ENCODE peak calls at places on chromosomes 16 and 17, in five cellular contexts. S is uterus, D is testis, G is tibial nerve, Q is transverse colon. U is an unnamed sample.

GRCh38 chr17:83082435-83082834 is 3.0 kb downstream of the METRNL start:
- DNase-seq in D (no peak), Q (no peak), S (no peak), G (no peak), U (no peak)

GRCh38 chr16:88317619-88317977 is 65.2 kb upstream of the ZNF469 start:
- DNase-seq in S (peak; percentile 73), Q (no peak), D (no peak), G (no peak), U (no peak)

GRCh38 chr17:39671651-39672521 is 3.6 kb downstream of the PNMT start:
- DNase-seq in S (no peak), Q (peak; percentile 67), D (peak; percentile 57), G (no peak), U (peak; percentile 57)

GRCh38 chr16:81786868-81787267 is 7.8 kb downstream of the PLCG2 start:
- DNase-seq in Q (no peak), S (no peak), D (no peak), G (no peak), U (no peak)

GRCh38 chr17:77322534-77323412 is 182.0 kb downstream of the SEC14L1 start:
- DNase-seq in D (peak; percentile 71), S (peak; percentile 93), Q (peak; percentile 72), G (peak; percentile 77), U (peak; percentile 53)

GRCh38 chr16:13110124-13110796 is 208.9 kb downstream of the SHISA9 start:
- DNase-seq in S (no peak), G (no peak), Q (no peak), D (no peak), U (peak; percentile 33)

GRCh38 chr17:30864636-30865035 is 32.9 kb downstream of the ATAD5 start:
- DNase-seq in D (no peak), S (no peak), G (no peak), Q (no peak), U (no peak)

GRCh38 chr16:76676356-76676755 is 399.2 kb downstream of the CNTNAP4 start:
- DNase-seq in D (no peak), S (no peak), Q (no peak), G (no peak), U (peak; percentile 18)

GRCh38 chr17:57892146-57892819 is 42.4 kb upstream of the MRPS23 start:
- DNase-seq in S (peak; percentile 84), Q (peak; percentile 91), G (peak; percentile 90), D (peak; percentile 89), U (peak; percentile 91)

GRCh38 chr16:27561216-27561615 is 11.3 kb downstream of the KATNIP start:
- DNase-seq in D (no peak), Q (no peak), G (no peak), S (no peak), U (no peak)

GRCh38 chr17:17109231-17109630 is 67.0 kb downstream of the MPRIP start:
- DNase-seq in G (no peak), S (no peak), D (no peak), Q (peak; percentile 59), U (no peak)

GRCh38 chr16:80719573-80719972 is 84.8 kb downstream of the CDYL2 start:
- DNase-seq in Q (no peak), S (no peak), G (no peak), D (no peak), U (no peak)

GRCh38 chr16:35598696-35599332 is 2139.4 kb downstream of the TP53TG3F start:
- DNase-seq in Q (no peak), D (no peak), S (no peak), G (no peak), U (no peak)

GRCh38 chr17:75313941-75314550 is 24.8 kb upstream of the SLC25A19 start:
- DNase-seq in S (no peak), Q (peak; percentile 42), D (no peak), G (no peak), U (no peak)

GRCh38 chr16:83899272-83899897 is 470 bp downstream of the MLYCD start:
- DNase-seq in Q (peak; percentile 67), D (peak; percentile 49), S (peak; percentile 27), G (no peak), U (peak; percentile 61)

GRCh38 chr16:66695474-66695934 is 1.0 kb downstream of the CMTM4 start:
- DNase-seq in G (no peak), Q (peak; percentile 15), D (no peak), S (no peak), U (no peak)

GRCh38 chr17:76246080-76247066 is 6.1 kb upstream of the RNF157 start:
- DNase-seq in G (no peak), Q (peak; percentile 74), D (no peak), S (no peak), U (no peak)

GRCh38 chr17:29570521-29570920 is 2.0 kb downstream of the TP53I13 start:
- DNase-seq in D (peak; percentile 10), G (no peak), Q (peak; percentile 49), S (no peak), U (no peak)

GRCh38 chr16:84806256-84806889 is 13.4 kb upstream of the CRISPLD2 start:
- DNase-seq in Q (no peak), S (no peak), G (no peak), D (peak; percentile 35), U (no peak)

DNA sequence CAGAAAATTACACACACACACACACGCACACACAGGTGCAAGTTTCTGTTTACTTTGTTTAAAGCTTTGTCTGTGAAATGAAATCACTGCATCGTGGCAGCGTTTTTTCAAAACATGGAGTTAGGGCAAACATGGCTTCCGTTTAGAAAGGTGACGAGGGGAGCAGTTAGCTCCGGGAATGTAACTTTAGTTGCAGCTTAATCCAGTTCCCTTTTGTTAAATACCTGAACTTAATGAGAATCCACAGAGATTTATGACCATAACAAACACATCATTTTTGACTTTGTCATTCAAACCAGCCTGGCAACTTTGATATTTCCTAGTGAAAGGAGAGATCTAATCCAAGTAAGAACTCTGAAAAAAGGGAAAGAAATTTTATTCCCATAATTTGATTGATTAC is 12.1 kb downstream of the HS3ST3A1 start:
- DNase-seq in D (no peak), S (no peak), Q (no peak), G (no peak), U (no peak)
- H3K27ac ChIP-seq in D (no peak overlapping the region), S (no peak overlapping the region), Q (no peak overlapping the region), G (no peak overlapping the region), U (no peak overlapping the region)

GRCh38 chr17:80504671-80505413 is 28.4 kb upstream of the NPTX1 start:
- DNase-seq in Q (no peak), S (no peak), D (no peak), G (no peak), U (no peak)
- TF ChIP-seq POLR2A in Q (no peak), S (no peak), D (no peak), G (no peak), U (no peak)

DNA sequence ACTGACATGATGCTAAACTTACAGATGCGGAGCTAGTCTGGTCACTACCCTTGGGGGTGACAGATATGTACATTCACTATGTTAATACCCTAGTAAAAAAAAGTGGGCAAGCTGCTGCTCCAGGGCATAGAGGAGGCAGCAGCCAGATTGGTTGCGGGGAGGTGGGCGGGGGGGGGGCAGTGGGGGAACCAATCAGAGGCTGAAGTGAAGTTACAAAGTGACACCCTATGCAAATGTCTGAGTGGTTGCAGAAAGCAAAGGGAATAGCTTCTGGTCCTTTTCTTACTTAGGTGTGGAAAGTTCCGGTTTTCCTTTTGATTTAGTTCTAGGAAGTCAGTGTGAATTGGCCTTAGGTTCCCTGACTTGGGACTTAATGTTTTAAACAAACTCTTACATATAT is 12.1 kb downstream of the NDEL1 start:
- DNase-seq in D (no peak), Q (no peak), S (no peak), G (no peak), U (no peak)
- H3K27ac ChIP-seq in D (no peak overlapping the region), Q (no peak overlapping the region), S (no peak overlapping the region), G (no peak overlapping the region), U (no peak overlapping the region)

GRCh38 chr16:648071-648785 is 937 bp upstream of the WDR90 start:
- DNase-seq in D (peak; percentile 46), G (no peak), S (no peak), Q (peak; percentile 90), U (peak; percentile 91)
- TF ChIP-seq POLR2A in D (no peak), G (no peak), S (no peak), Q (peak; percentile 31), U (no peak)

DNA sequence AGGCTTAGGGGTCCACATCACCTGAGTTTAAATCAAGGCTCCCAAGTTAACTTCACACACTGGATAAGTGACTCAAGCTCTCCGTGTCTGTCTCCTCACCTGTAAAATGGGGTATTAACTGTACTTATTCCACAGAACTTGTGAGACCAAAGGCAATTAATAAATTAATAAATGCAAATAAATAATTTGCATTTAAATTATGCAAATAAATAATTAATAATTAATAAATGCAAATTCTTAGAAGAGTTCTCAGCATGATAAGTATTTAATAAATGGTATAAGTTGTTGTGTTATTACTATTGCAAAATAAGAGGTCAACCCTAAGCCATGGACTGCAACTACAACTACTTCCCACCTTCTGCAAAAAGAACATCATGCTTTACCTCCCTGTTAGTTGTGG is 13.7 kb upstream of the CXCL16 start:
- DNase-seq in S (no peak), G (no peak), D (no peak), Q (no peak), U (no peak)
- H3K27ac ChIP-seq in S (no peak overlapping the region), G (no peak overlapping the region), D (no peak overlapping the region), Q (no peak overlapping the region), U (no peak overlapping the region)

GRCh38 chr17:45228121-45228941 is 6.6 kb downstream of the FMNL1 start:
- DNase-seq in G (no peak), S (no peak), Q (peak; percentile 13), D (no peak), U (peak; percentile 57)
- TF ChIP-seq POLR2A in G (no peak), S (no peak), Q (no peak), D (no peak), U (no peak)

GRCh38 chr17:42855048-42855596 is 4.1 kb downstream of the AOC3 start:
- DNase-seq in D (no peak), G (no peak), S (no peak), Q (no peak), U (no peak)

GRCh38 chr17:42853968-42854790 is 3.2 kb downstream of the AOC3 start:
- DNase-seq in D (no peak), G (no peak), S (no peak), Q (no peak), U (no peak)

GRCh38 chr17:42852351-42852750 is 1.4 kb downstream of the AOC3 start:
- DNase-seq in Q (no peak), D (no peak), G (no peak), S (no peak), U (no peak)

GRCh38 chr17:42853004-42853403 is 2.0 kb downstream of the AOC3 start:
- DNase-seq in S (peak; percentile 51), D (no peak), G (no peak), Q (no peak), U (no peak)

GRCh38 chr17:42853597-42853967 is 2.6 kb downstream of the AOC3 start:
- DNase-seq in S (no peak), G (no peak), Q (peak; percentile 28), D (no peak), U (no peak)
- H3K27ac ChIP-seq in S (peak overlapping the region; percentile 77), G (no peak overlapping the region), Q (peak overlapping the region; percentile 80), D (no peak overlapping the region), U (no peak overlapping the region)

GRCh38 chr16:29663020-29663828 is at the start of gene SPN:
- DNase-seq in S (no peak), G (no peak), D (no peak), Q (peak; percentile 33), U (no peak)
- TF ChIP-seq POLR2A in S (no peak), G (no peak), D (no peak), Q (no peak), U (no peak)

GRCh38 chr17:81578561-81579225 is 26.5 kb upstream of the FAAP100 start:
- DNase-seq in S (no peak), Q (no peak), D (no peak), G (no peak), U (no peak)
- H3K27ac ChIP-seq in S (no peak overlapping the region), Q (no peak overlapping the region), D (no peak overlapping the region), G (no peak overlapping the region), U (no peak overlapping the region)